ENCODE peak calls at places on chromosomes 12 and 14, in five cellular contexts. One of them, this sample, is unnamed.

GRCh38 chr12:93336344-93336743 is 41.4 kb upstream of the NUDT4 start:
- DNase-seq in LoVo: no peak
- DNase-seq in endothelial cell: no peak
- DNase-seq in pancreas: no peak
- DNase-seq in naive thymus-derived CD8-positive, alpha-beta T cell: no peak
- DNase-seq in this sample: no peak

GRCh38 chr12:55717397-55718007 is 1.7 kb downstream of the BLOC1S1 start:
- DNase-seq in LoVo: no peak
- DNase-seq in endothelial cell: no peak
- DNase-seq in pancreas: no peak
- DNase-seq in naive thymus-derived CD8-positive, alpha-beta T cell: no peak
- DNase-seq in this sample: no peak

GRCh38 chr14:22515961-22516360 is 73.1 kb downstream of the DAD1 start:
- DNase-seq in LoVo: no peak
- DNase-seq in endothelial cell: no peak
- DNase-seq in pancreas: no peak
- DNase-seq in naive thymus-derived CD8-positive, alpha-beta T cell: no peak
- DNase-seq in this sample: no peak

GRCh38 chr12:28799337-28799736 is 349.7 kb upstream of the FAR2 start:
- DNase-seq in LoVo: peak
- DNase-seq in endothelial cell: no peak
- DNase-seq in pancreas: no peak
- DNase-seq in naive thymus-derived CD8-positive, alpha-beta T cell: no peak
- DNase-seq in this sample: no peak

GRCh38 chr14:63544641-63545234 is 1.6 kb upstream of the PPP2R5E start:
- DNase-seq in LoVo: no peak
- DNase-seq in endothelial cell: no peak
- DNase-seq in pancreas: no peak
- DNase-seq in naive thymus-derived CD8-positive, alpha-beta T cell: no peak
- DNase-seq in this sample: no peak

GRCh38 chr12:6241495-6241894 is 41.3 kb downstream of the CD9 start:
- DNase-seq in LoVo: peak
- DNase-seq in endothelial cell: no peak
- DNase-seq in pancreas: peak
- DNase-seq in naive thymus-derived CD8-positive, alpha-beta T cell: no peak
- DNase-seq in this sample: peak

GRCh38 chr14:105502446-105503295 is 11.6 kb downstream of the TEDC1 start:
- DNase-seq in LoVo: no peak
- DNase-seq in endothelial cell: no peak
- DNase-seq in pancreas: no peak
- DNase-seq in naive thymus-derived CD8-positive, alpha-beta T cell: no peak
- DNase-seq in this sample: no peak

GRCh38 chr14:23147676-23148075 is 28.6 kb upstream of the CEBPE start:
- DNase-seq in LoVo: peak
- DNase-seq in endothelial cell: no peak
- DNase-seq in pancreas: peak
- DNase-seq in naive thymus-derived CD8-positive, alpha-beta T cell: no peak
- DNase-seq in this sample: peak

GRCh38 chr12:87599459-87599858 is 429.7 kb downstream of the C12orf50 start:
- DNase-seq in LoVo: no peak
- DNase-seq in endothelial cell: no peak
- DNase-seq in pancreas: no peak
- DNase-seq in naive thymus-derived CD8-positive, alpha-beta T cell: no peak
- DNase-seq in this sample: no peak

GRCh38 chr14:91063119-91063518 is 2.7 kb upstream of the RPS6KA5 start:
- DNase-seq in LoVo: no peak
- DNase-seq in endothelial cell: no peak
- DNase-seq in pancreas: no peak
- DNase-seq in naive thymus-derived CD8-positive, alpha-beta T cell: peak
- DNase-seq in this sample: no peak

GRCh38 chr14:71235865-71236264 is 328.6 kb downstream of the PCNX1 start:
- DNase-seq in LoVo: no peak
- DNase-seq in endothelial cell: no peak
- DNase-seq in pancreas: peak
- DNase-seq in naive thymus-derived CD8-positive, alpha-beta T cell: no peak
- DNase-seq in this sample: no peak

GRCh38 chr14:21191809-21192446 is 36.1 kb upstream of the OR5AU1 start:
- DNase-seq in LoVo: peak
- DNase-seq in endothelial cell: peak
- DNase-seq in pancreas: peak
- DNase-seq in naive thymus-derived CD8-positive, alpha-beta T cell: peak
- DNase-seq in this sample: peak

GRCh38 chr14:76720382-76720813 is 40.9 kb upstream of the VASH1 start:
- DNase-seq in LoVo: no peak
- DNase-seq in endothelial cell: peak
- DNase-seq in pancreas: peak
- DNase-seq in naive thymus-derived CD8-positive, alpha-beta T cell: no peak
- DNase-seq in this sample: no peak